ENCODE peak calls at places on chromosomes 1 and 21, in four cellular contexts. I is kidney tubule cell; W is iris pigment epithelial cell; O is CD4-positive, alpha-beta memory T cell. B is an unnamed sample.

GRCh38 chr21:38959686-38960049 is 153.9 kb downstream of the ETS2 start:
- DNase-seq in O (no peak), W (peak; percentile 6), I (peak; percentile 50), B (no peak)

GRCh38 chr1:201562659-201563405 is 23.9 kb downstream of the NAV1 start:
- DNase-seq in I (peak; percentile 36), O (no peak), W (peak; percentile 88), B (no peak)

GRCh38 chr1:245116131-245116530 is 38.7 kb upstream of the KIF26B start:
- DNase-seq in I (no peak), O (no peak), W (no peak), B (no peak)

GRCh38 chr1:246893205-246893939 is 38.4 kb downstream of the AHCTF1 start:
- DNase-seq in O (no peak), I (no peak), W (peak; percentile 10), B (no peak)

GRCh38 chr1:16198444-16199156 is 13.9 kb downstream of the ARHGEF19 start:
- DNase-seq in O (no peak), I (peak; percentile 16), W (no peak), B (no peak)

GRCh38 chr1:8554956-8555534 is 237.1 kb downstream of the SLC45A1 start:
- DNase-seq in I (peak; percentile 68), W (peak; percentile 74), O (no peak), B (no peak)

GRCh38 chr1:56844709-56845108 is 9.9 kb upstream of the C8A start:
- DNase-seq in O (no peak), W (no peak), I (peak; percentile 1), B (no peak)

GRCh38 chr1:91526496-91526895 is 25.8 kb downstream of the CDC7 start:
- DNase-seq in W (peak; percentile 85), O (no peak), I (no peak), B (no peak)

GRCh38 chr1:156608981-156609380 is 7.7 kb upstream of the GPATCH4 start:
- DNase-seq in W (no peak), I (peak; percentile 52), O (peak; percentile 57), B (peak; percentile 83)

GRCh38 chr1:187306671-187307415 is 478.1 kb downstream of the PLA2G4A start:
- DNase-seq in O (no peak), W (no peak), I (no peak), B (no peak)

GRCh38 chr1:178094752-178095645 is 1.1 kb downstream of the RASAL2 start:
- DNase-seq in O (no peak), W (peak; percentile 76), I (peak; percentile 40), B (no peak)

GRCh38 chr21:46081862-46082637 is 15.9 kb upstream of the COL6A2 start:
- DNase-seq in I (no peak), W (no peak), O (no peak), B (no peak)

GRCh38 chr1:223487514-223488259 is 94.5 kb downstream of the CCDC185 start:
- DNase-seq in W (no peak), I (no peak), O (no peak), B (peak; percentile 9)

GRCh38 chr1:230334447-230334837 is 91.7 kb downstream of the PGBD5 start:
- DNase-seq in W (no peak), O (no peak), I (no peak), B (no peak)

GRCh38 chr1:208101661-208102431 is 142.3 kb downstream of the PLXNA2 start:
- DNase-seq in W (no peak), I (no peak), O (no peak), B (no peak)

GRCh38 chr1:5989731-5990271 is 2.4 kb downstream of the NPHP4 start:
- DNase-seq in I (no peak), O (no peak), W (no peak), B (no peak)

GRCh38 chr21:38768385-38769071 is 37.2 kb upstream of the ETS2 start:
- DNase-seq in I (peak; percentile 37), W (peak; percentile 97), O (peak; percentile 47), B (peak; percentile 85)

GRCh38 chr1:95007687-95008086 is 65.1 kb downstream of the ALG14 start:
- DNase-seq in O (no peak), I (no peak), W (no peak), B (no peak)

GRCh38 chr1:227094249-227094966 is 154.3 kb downstream of the COQ8A start:
- DNase-seq in O (no peak), I (peak; percentile 42), W (no peak), B (peak; percentile 87)

GRCh38 chr1:57361516-57361915 is 62.3 kb downstream of the DAB1 start:
- DNase-seq in I (no peak), W (no peak), O (no peak), B (no peak)

GRCh38 chr1:64112281-64112680 is 91.1 kb upstream of the UBE2U start:
- DNase-seq in W (peak; percentile 83), O (no peak), I (peak; percentile 93), B (no peak)

GRCh38 chr21:38402291-38402690 is 96.0 kb downstream of the ERG start:
- DNase-seq in I (no peak), O (no peak), W (no peak), B (no peak)

GRCh38 chr1:82091274-82091673 is 290.5 kb downstream of the ADGRL2 start:
- DNase-seq in W (no peak), O (no peak), I (no peak), B (no peak)

GRCh38 chr1:156228501-156228900 is 13.5 kb upstream of the BGLAP start:
- DNase-seq in W (no peak), I (no peak), O (no peak), B (no peak)

GRCh38 chr1:52119722-52120121 is 22.2 kb upstream of the ZFYVE9 start:
- DNase-seq in O (no peak), I (no peak), W (no peak), B (no peak)

GRCh38 chr1:59691261-59691660 is 123.5 kb upstream of the HOOK1 start:
- DNase-seq in O (no peak), W (no peak), I (no peak), B (no peak)

GRCh38 chr1:201692307-201693018 is 136.5 kb upstream of the IPO9 start:
- DNase-seq in I (no peak), W (no peak), O (no peak), B (no peak)

GRCh38 chr21:43209575-43210453 is 41.0 kb downstream of the CRYAA start:
- DNase-seq in O (no peak), W (peak; percentile 29), I (no peak), B (peak; percentile 70)

GRCh38 chr1:248714248-248714647 is 11.7 kb upstream of the OR14I1 start:
- DNase-seq in W (peak; percentile 17), O (no peak), I (no peak), B (peak; percentile 56)

GRCh38 chr1:209884665-209885117 is 53.3 kb upstream of the SYT14 start:
- DNase-seq in O (no peak), W (peak; percentile 100), I (peak; percentile 99), B (peak; percentile 84)

GRCh38 chr1:22773981-22774471 is 63.4 kb downstream of the EPHB2 start:
- DNase-seq in W (peak; percentile 39), I (no peak), O (no peak), B (no peak)

GRCh38 chr1:170664828-170665617 is 1.1 kb downstream of the PRRX1 start:
- DNase-seq in O (no peak), W (peak; percentile 78), I (peak; percentile 25), B (peak; percentile 71)

B was measured in DMS53.